ENCODE peak calls at places on chromosomes 16 and 17, in ten cellular contexts. R, Y, F, G, B, A, U, N, O and L are unnamed samples.

GRCh38 chr17:44599298-44600175 is 42.3 kb downstream of the FZD2 start:
- DNase-seq in A (no peak), O (no peak), N (no peak), G (peak; percentile 93), R (peak; percentile 41), B (peak; percentile 95), F (peak; percentile 81), Y (no peak), U (no peak), L (no peak)

GRCh38 chr17:58378895-58379824 is 27.2 kb upstream of the SUPT4H1 start:
- DNase-seq in N (no peak), U (no peak), F (no peak), Y (no peak), G (no peak), R (no peak), O (no peak), A (no peak), B (no peak), L (no peak)

GRCh38 chr17:5838661-5839300 is 231.4 kb upstream of the WSCD1 start:
- DNase-seq in Y (no peak), U (no peak), F (peak; percentile 49), A (no peak), B (no peak), R (peak; percentile 37), G (no peak), O (no peak), N (no peak), L (no peak)

GRCh38 chr17:82937411-82938371 is 97.9 kb upstream of the ZNF750 start:
- DNase-seq in U (no peak), R (no peak), A (no peak), G (no peak), N (no peak), F (no peak), O (no peak), Y (no peak), B (no peak), L (no peak)

GRCh38 chr17:73292031-73292531 is 19.7 kb downstream of the CDC42EP4 start:
- DNase-seq in F (no peak), U (no peak), O (no peak), G (peak; percentile 67), N (no peak), R (no peak), A (no peak), B (peak; percentile 86), Y (peak; percentile 80), L (no peak)

GRCh38 chr16:19210175-19210924 is 42.3 kb downstream of the SYT17 start:
- DNase-seq in B (peak; percentile 80), N (no peak), A (no peak), F (no peak), R (no peak), Y (no peak), O (no peak), U (no peak), G (no peak), L (no peak)

GRCh38 chr17:38799501-38800236 is at the start of gene PIP4K2B:
- DNase-seq in Y (peak; percentile 97), U (peak; percentile 96), B (peak; percentile 96), O (peak; percentile 78), G (peak; percentile 99), A (peak; percentile 92), R (peak; percentile 98), F (peak; percentile 100), N (peak; percentile 77), L (peak; percentile 73)

GRCh38 chr17:72477529-72477928 is 356.7 kb downstream of the SOX9 start:
- DNase-seq in R (no peak), N (no peak), G (no peak), O (no peak), Y (no peak), A (no peak), U (no peak), F (peak; percentile 9), B (no peak), L (no peak)

GRCh38 chr17:77460514-77461046 is 319.8 kb downstream of the SEC14L1 start:
- DNase-seq in R (no peak), B (no peak), F (no peak), G (no peak), U (no peak), Y (no peak), O (no peak), A (no peak), N (no peak), L (no peak)

GRCh38 chr17:12342609-12343248 is 322.1 kb downstream of the MAP2K4 start:
- DNase-seq in Y (no peak), G (peak; percentile 41), B (peak; percentile 65), A (no peak), O (no peak), U (no peak), R (peak; percentile 78), F (peak; percentile 91), N (no peak), L (no peak)

GRCh38 chr17:9028171-9028570 is 6.9 kb downstream of the NTN1 start:
- DNase-seq in G (no peak), U (no peak), B (no peak), O (no peak), N (no peak), R (no peak), Y (no peak), A (no peak), F (no peak), L (no peak)

GRCh38 chr17:46958192-46958591 is 20.9 kb downstream of the RPRML start:
- DNase-seq in B (no peak), F (no peak), A (no peak), N (no peak), G (no peak), O (no peak), Y (no peak), R (no peak), U (no peak), L (no peak)

GRCh38 chr17:10063730-10064221 is 134.6 kb downstream of the GAS7 start:
- DNase-seq in F (no peak), U (no peak), Y (peak; percentile 46), B (peak; percentile 49), R (no peak), A (no peak), N (no peak), G (no peak), O (no peak), L (peak; percentile 33)

GRCh38 chr17:74734256-74734655 is 2.8 kb upstream of the RAB37 start:
- DNase-seq in B (no peak), A (no peak), O (no peak), R (no peak), G (no peak), N (no peak), Y (no peak), F (no peak), U (no peak), L (no peak)

GRCh38 chr16:4891886-4892216 is 44.6 kb downstream of the UBN1 start:
- DNase-seq in A (no peak), F (no peak), R (peak; percentile 42), U (no peak), Y (no peak), B (peak; percentile 18), G (no peak), O (no peak), N (no peak), L (no peak)

GRCh38 chr17:71251276-71251675 is 869.5 kb upstream of the SOX9 start:
- DNase-seq in G (peak; percentile 3), F (no peak), O (no peak), R (no peak), Y (no peak), B (peak; percentile 4), N (no peak), U (no peak), A (no peak), L (no peak)